ENCODE peak calls at places on chromosomes 6 and 20, in four cellular contexts. P, O, M and A are unnamed samples.

GRCh38 chr6:17624396-17624795 is 24.3 kb downstream of the FAM8A1 start:
- DNase-seq in O (no peak), P (no peak), M (no peak), A (no peak)

GRCh38 chr20:45059022-45059728 is 41.8 kb downstream of the KCNS1 start:
- DNase-seq in M (no peak), O (no peak), P (no peak), A (no peak)

GRCh38 chr6:164322533-164322932 is 908.0 kb downstream of the QKI start:
- DNase-seq in O (no peak), P (no peak), M (no peak), A (no peak)

GRCh38 chr20:48733296-48733790 is 94.5 kb downstream of the PREX1 start:
- DNase-seq in O (peak), M (no peak), P (peak), A (peak)

GRCh38 chr20:14986026-14986655 is 648.7 kb upstream of the FLRT3 start:
- DNase-seq in P (no peak), O (no peak), M (no peak), A (no peak)

GRCh38 chr6:64074981-64075380 is 439.4 kb downstream of the PHF3 start:
- DNase-seq in O (no peak), P (no peak), M (no peak), A (no peak)

GRCh38 chr6:159038914-159039884 is 5.6 kb downstream of the TAGAP start:
- DNase-seq in O (no peak), M (peak), P (no peak), A (no peak)

GRCh38 chr20:41339957-41340326 is 679 bp upstream of the LPIN3 start:
- DNase-seq in O (no peak), P (peak), M (peak), A (peak)

GRCh38 chr6:18155864-18156396 is 708 bp downstream of the KDM1B start:
- DNase-seq in O (peak), M (peak), P (peak), A (peak)

GRCh38 chr6:31940256-31940664 is 5.6 kb upstream of the CFB start:
- DNase-seq in O (peak), M (no peak), P (peak), A (no peak)

GRCh38 chr6:150528648-150529285 is 70.9 kb upstream of the PLEKHG1 start:
- DNase-seq in P (no peak), O (no peak), M (no peak), A (no peak)

GRCh38 chr6:27871919-27872633 is 40.1 kb downstream of the OR2B2 start:
- DNase-seq in P (peak), M (peak), O (no peak), A (peak)